ENCODE peak calls at places on chromosomes 3 and 15, in ten cellular contexts. A is sciatic nerve; X is activated naive CD4-positive, alpha-beta T cell; W is endothelial cell; P is stimulated activated CD8-positive, alpha-beta memory T cell treated with anti-CD3 and anti-CD28 coated beads, Interleukin-15, amount 100 ng/mL, for 24 hours; H is RCC 7860; Y is OCI-LY7; C is transverse colon; I is T1000; U is RWPE1. V is an unnamed sample.

GRCh38 chr15:67923647-67923971 is 83.8 kb upstream of the RNU6-1 start:
- DNase-seq in A (no peak), X (no peak), W (no peak), P (no peak), H (no peak), Y (no peak), C (no peak), I (no peak), U (no peak), V (no peak)

GRCh38 chr3:141279074-141279945 is 47.7 kb downstream of the PXYLP1 start:
- DNase-seq in A (no peak), X (no peak), W (no peak), P (no peak), H (peak), Y (peak), C (no peak), I (no peak), U (no peak), V (peak)

GRCh38 chr3:146403792-146404191 is 65.6 kb downstream of the PLSCR2 start:
- DNase-seq in A (no peak), X (no peak), W (no peak), P (no peak), H (no peak), Y (no peak), C (no peak), I (no peak), U (peak), V (no peak)

GRCh38 chr15:35256555-35256954 is 171.5 kb upstream of the NANOGP8 start:
- DNase-seq in A (no peak), X (no peak), W (no peak), P (no peak), H (no peak), Y (no peak), C (no peak), I (no peak), U (peak), V (no peak)

GRCh38 chr3:107753494-107753893 is 230.7 kb downstream of the BBX start:
- DNase-seq in A (peak), X (no peak), W (peak), P (no peak), H (peak), Y (peak), C (peak), I (no peak), U (peak), V (no peak)

GRCh38 chr15:34084086-34084485 is 17.6 kb downstream of the EMC7 start:
- DNase-seq in A (no peak), X (no peak), W (no peak), P (no peak), H (no peak), Y (no peak), C (peak), I (no peak), U (peak), V (no peak)

GRCh38 chr3:45544024-45544718 is 50.4 kb upstream of the LIMD1 start:
- DNase-seq in A (no peak), X (no peak), W (no peak), P (no peak), H (no peak), Y (no peak), C (no peak), I (no peak), U (no peak), V (no peak)

GRCh38 chr3:109532257-109533216 is 195.2 kb upstream of the DPPA4 start:
- DNase-seq in A (no peak), X (no peak), W (peak), P (no peak), H (peak), Y (peak), C (peak), I (peak), U (no peak), V (no peak)

V was measured in germinal center.